ENCODE peak calls at places on chromosomes 1 and 21, in seven cellular contexts. One of them, this sample, is unnamed.

GRCh38 chr21:38171723-38172344 is 85.0 kb upstream of the KCNJ15 start:
- DNase-seq in heart right ventricle: no peak
- DNase-seq in CD4-positive, alpha-beta memory T cell: no peak
- DNase-seq in H1: peak; percentile 63
- DNase-seq in CD8-positive, alpha-beta memory T cell: no peak
- DNase-seq in OCI-LY7: no peak
- DNase-seq in adrenal gland: peak; percentile 25
- DNase-seq in this sample: no peak

GRCh38 chr1:165824269-165824643 is 3.2 kb upstream of the UCK2 start:
- DNase-seq in CD4-positive, alpha-beta memory T cell: no peak
- DNase-seq in H1: no peak
- DNase-seq in OCI-LY7: no peak
- DNase-seq in heart right ventricle: no peak
- DNase-seq in CD8-positive, alpha-beta memory T cell: no peak
- DNase-seq in adrenal gland: no peak
- DNase-seq in this sample: no peak

GRCh38 chr1:42646056-42646455 is 12.2 kb upstream of the PPIH start:
- DNase-seq in H1: no peak
- DNase-seq in heart right ventricle: no peak
- DNase-seq in OCI-LY7: no peak
- DNase-seq in CD4-positive, alpha-beta memory T cell: no peak
- DNase-seq in CD8-positive, alpha-beta memory T cell: no peak
- DNase-seq in adrenal gland: no peak
- DNase-seq in this sample: no peak

GRCh38 chr1:205004296-205004813 is 38.7 kb upstream of the CNTN2 start:
- DNase-seq in CD4-positive, alpha-beta memory T cell: no peak
- DNase-seq in OCI-LY7: no peak
- DNase-seq in CD8-positive, alpha-beta memory T cell: no peak
- DNase-seq in adrenal gland: no peak
- DNase-seq in H1: no peak
- DNase-seq in heart right ventricle: no peak
- DNase-seq in this sample: no peak

GRCh38 chr1:173113015-173113741 is 62.4 kb upstream of the TNFSF18 start:
- DNase-seq in heart right ventricle: no peak
- DNase-seq in OCI-LY7: no peak
- DNase-seq in CD8-positive, alpha-beta memory T cell: no peak
- DNase-seq in adrenal gland: no peak
- DNase-seq in H1: no peak
- DNase-seq in CD4-positive, alpha-beta memory T cell: no peak
- DNase-seq in this sample: no peak

GRCh38 chr1:235893840-235894239 is 27.1 kb upstream of the LYST start:
- DNase-seq in adrenal gland: no peak
- DNase-seq in CD8-positive, alpha-beta memory T cell: no peak
- DNase-seq in H1: no peak
- DNase-seq in heart right ventricle: no peak
- DNase-seq in CD4-positive, alpha-beta memory T cell: no peak
- DNase-seq in OCI-LY7: no peak
- DNase-seq in this sample: no peak

GRCh38 chr21:26820473-26820872 is 24.7 kb downstream of the ADAMTS1 start:
- DNase-seq in heart right ventricle: no peak
- DNase-seq in adrenal gland: no peak
- DNase-seq in H1: no peak
- DNase-seq in CD4-positive, alpha-beta memory T cell: no peak
- DNase-seq in CD8-positive, alpha-beta memory T cell: no peak
- DNase-seq in OCI-LY7: no peak
- DNase-seq in this sample: no peak

GRCh38 chr1:78044796-78045599 is 768 bp upstream of the GIPC2 start:
- DNase-seq in adrenal gland: peak; percentile 36
- DNase-seq in H1: no peak
- DNase-seq in CD4-positive, alpha-beta memory T cell: no peak
- DNase-seq in OCI-LY7: no peak
- DNase-seq in heart right ventricle: no peak
- DNase-seq in CD8-positive, alpha-beta memory T cell: no peak
- DNase-seq in this sample: no peak

GRCh38 chr1:183318433-183318832 is 99.7 kb downstream of the NMNAT2 start:
- DNase-seq in CD8-positive, alpha-beta memory T cell: no peak
- DNase-seq in adrenal gland: peak; percentile 83
- DNase-seq in CD4-positive, alpha-beta memory T cell: no peak
- DNase-seq in OCI-LY7: no peak
- DNase-seq in heart right ventricle: peak; percentile 86
- DNase-seq in H1: no peak
- DNase-seq in this sample: peak; percentile 89

GRCh38 chr21:35145626-35146236 is 96.6 kb upstream of the RUNX1 start:
- DNase-seq in adrenal gland: no peak
- DNase-seq in H1: no peak
- DNase-seq in heart right ventricle: no peak
- DNase-seq in OCI-LY7: no peak
- DNase-seq in CD8-positive, alpha-beta memory T cell: no peak
- DNase-seq in CD4-positive, alpha-beta memory T cell: no peak
- DNase-seq in this sample: peak; percentile 64

GRCh38 chr21:40615503-40616376 is 231.2 kb downstream of the DSCAM start:
- DNase-seq in heart right ventricle: no peak
- DNase-seq in H1: no peak
- DNase-seq in CD8-positive, alpha-beta memory T cell: no peak
- DNase-seq in CD4-positive, alpha-beta memory T cell: no peak
- DNase-seq in adrenal gland: no peak
- DNase-seq in OCI-LY7: no peak
- DNase-seq in this sample: no peak

GRCh38 chr1:27589841-27590426 is 14.0 kb downstream of the AHDC1 start:
- DNase-seq in CD8-positive, alpha-beta memory T cell: no peak
- DNase-seq in adrenal gland: peak; percentile 53
- DNase-seq in H1: no peak
- DNase-seq in heart right ventricle: no peak
- DNase-seq in OCI-LY7: no peak
- DNase-seq in CD4-positive, alpha-beta memory T cell: no peak
- DNase-seq in this sample: peak; percentile 85

GRCh38 chr1:222622765-222623164 is 4.9 kb downstream of the MIA3 start:
- DNase-seq in CD4-positive, alpha-beta memory T cell: no peak
- DNase-seq in OCI-LY7: no peak
- DNase-seq in adrenal gland: no peak
- DNase-seq in heart right ventricle: no peak
- DNase-seq in CD8-positive, alpha-beta memory T cell: no peak
- DNase-seq in H1: no peak
- DNase-seq in this sample: no peak

GRCh38 chr1:53731779-53732305 is 7.1 kb downstream of the GLIS1 start:
- DNase-seq in CD8-positive, alpha-beta memory T cell: no peak
- DNase-seq in OCI-LY7: no peak
- DNase-seq in CD4-positive, alpha-beta memory T cell: no peak
- DNase-seq in heart right ventricle: no peak
- DNase-seq in adrenal gland: no peak
- DNase-seq in H1: no peak
- DNase-seq in this sample: no peak

GRCh38 chr21:42574234-42575027 is 60.8 kb downstream of the SLC37A1 start:
- DNase-seq in CD8-positive, alpha-beta memory T cell: peak; percentile 17
- DNase-seq in CD4-positive, alpha-beta memory T cell: no peak
- DNase-seq in heart right ventricle: no peak
- DNase-seq in OCI-LY7: no peak
- DNase-seq in H1: no peak
- DNase-seq in adrenal gland: no peak
- DNase-seq in this sample: peak; percentile 55

GRCh38 chr1:54497338-54497737 is 50.7 kb upstream of the ACOT11 start:
- DNase-seq in CD4-positive, alpha-beta memory T cell: no peak
- DNase-seq in OCI-LY7: peak; percentile 47
- DNase-seq in adrenal gland: no peak
- DNase-seq in H1: no peak
- DNase-seq in heart right ventricle: no peak
- DNase-seq in CD8-positive, alpha-beta memory T cell: no peak
- DNase-seq in this sample: no peak

GRCh38 chr1:38489844-38490270 is 369.7 kb downstream of the RRAGC start:
- DNase-seq in CD8-positive, alpha-beta memory T cell: peak; percentile 50
- DNase-seq in H1: peak; percentile 98
- DNase-seq in OCI-LY7: peak; percentile 82
- DNase-seq in heart right ventricle: no peak
- DNase-seq in CD4-positive, alpha-beta memory T cell: peak; percentile 3
- DNase-seq in adrenal gland: peak; percentile 16
- DNase-seq in this sample: no peak

GRCh38 chr1:27562021-27562420 is 41.9 kb downstream of the AHDC1 start:
- DNase-seq in adrenal gland: no peak
- DNase-seq in CD4-positive, alpha-beta memory T cell: no peak
- DNase-seq in CD8-positive, alpha-beta memory T cell: no peak
- DNase-seq in OCI-LY7: no peak
- DNase-seq in H1: no peak
- DNase-seq in heart right ventricle: no peak
- DNase-seq in this sample: no peak

GRCh38 chr1:206589206-206589605 is 23.1 kb downstream of the EIF2D start:
- DNase-seq in heart right ventricle: peak; percentile 45
- DNase-seq in H1: no peak
- DNase-seq in CD8-positive, alpha-beta memory T cell: no peak
- DNase-seq in CD4-positive, alpha-beta memory T cell: no peak
- DNase-seq in OCI-LY7: no peak
- DNase-seq in adrenal gland: peak; percentile 91
- DNase-seq in this sample: peak; percentile 84

GRCh38 chr1:206587904-206588303 is 24.4 kb downstream of the EIF2D start:
- DNase-seq in heart right ventricle: no peak
- DNase-seq in CD8-positive, alpha-beta memory T cell: no peak
- DNase-seq in OCI-LY7: no peak
- DNase-seq in adrenal gland: no peak
- DNase-seq in CD4-positive, alpha-beta memory T cell: no peak
- DNase-seq in H1: no peak
- DNase-seq in this sample: no peak

GRCh38 chr1:206584265-206584648 is 28.0 kb downstream of the EIF2D start:
- DNase-seq in CD8-positive, alpha-beta memory T cell: no peak
- DNase-seq in H1: no peak
- DNase-seq in OCI-LY7: no peak
- DNase-seq in heart right ventricle: no peak
- DNase-seq in CD4-positive, alpha-beta memory T cell: no peak
- DNase-seq in adrenal gland: no peak
- DNase-seq in this sample: no peak

GRCh38 chr1:206588492-206588891 is 23.8 kb downstream of the EIF2D start:
- DNase-seq in heart right ventricle: no peak
- DNase-seq in CD8-positive, alpha-beta memory T cell: no peak
- DNase-seq in adrenal gland: no peak
- DNase-seq in CD4-positive, alpha-beta memory T cell: no peak
- DNase-seq in OCI-LY7: no peak
- DNase-seq in H1: no peak
- DNase-seq in this sample: no peak

GRCh38 chr1:206586501-206587445 is 25.5 kb downstream of the EIF2D start:
- DNase-seq in H1: no peak
- DNase-seq in OCI-LY7: no peak
- DNase-seq in adrenal gland: no peak
- DNase-seq in CD8-positive, alpha-beta memory T cell: no peak
- DNase-seq in heart right ventricle: no peak
- DNase-seq in CD4-positive, alpha-beta memory T cell: no peak
- DNase-seq in this sample: no peak
- H3K4me1 ChIP-seq in H1: no peaks in the 10 kb centered on the region
- H3K4me1 ChIP-seq in OCI-LY7: no peaks in the 10 kb centered on the region
- H3K4me1 ChIP-seq in adrenal gland: peaks cover 45% of the 10 kb centered on the region
- H3K4me1 ChIP-seq in CD8-positive, alpha-beta memory T cell: peaks cover 37% of the 10 kb centered on the region
- H3K4me1 ChIP-seq in heart right ventricle: peaks cover 8% of the 10 kb centered on the region
- H3K4me1 ChIP-seq in CD4-positive, alpha-beta memory T cell: peaks cover 65% of the 10 kb centered on the region
- H3K4me1 ChIP-seq in this sample: no peaks in the 10 kb centered on the region

GRCh38 chr1:224317383-224318045 is 12.5 kb downstream of the NVL start:
- DNase-seq in heart right ventricle: no peak
- DNase-seq in adrenal gland: no peak
- DNase-seq in H1: no peak
- DNase-seq in CD8-positive, alpha-beta memory T cell: no peak
- DNase-seq in OCI-LY7: no peak
- DNase-seq in CD4-positive, alpha-beta memory T cell: no peak
- DNase-seq in this sample: no peak
- H3K36me3 ChIP-seq in heart right ventricle: no peaks in the 10 kb centered on the region
- H3K36me3 ChIP-seq in adrenal gland: no peaks in the 10 kb centered on the region
- H3K36me3 ChIP-seq in H1: peaks cover 5% of the 10 kb centered on the region
- H3K36me3 ChIP-seq in CD8-positive, alpha-beta memory T cell: peaks cover 4% of the 10 kb centered on the region
- H3K36me3 ChIP-seq in OCI-LY7: peaks cover 76% of the 10 kb centered on the region
- H3K36me3 ChIP-seq in CD4-positive, alpha-beta memory T cell: peaks cover 16% of the 10 kb centered on the region
- H3K36me3 ChIP-seq in this sample: peaks cover 6% of the 10 kb centered on the region

DNA sequence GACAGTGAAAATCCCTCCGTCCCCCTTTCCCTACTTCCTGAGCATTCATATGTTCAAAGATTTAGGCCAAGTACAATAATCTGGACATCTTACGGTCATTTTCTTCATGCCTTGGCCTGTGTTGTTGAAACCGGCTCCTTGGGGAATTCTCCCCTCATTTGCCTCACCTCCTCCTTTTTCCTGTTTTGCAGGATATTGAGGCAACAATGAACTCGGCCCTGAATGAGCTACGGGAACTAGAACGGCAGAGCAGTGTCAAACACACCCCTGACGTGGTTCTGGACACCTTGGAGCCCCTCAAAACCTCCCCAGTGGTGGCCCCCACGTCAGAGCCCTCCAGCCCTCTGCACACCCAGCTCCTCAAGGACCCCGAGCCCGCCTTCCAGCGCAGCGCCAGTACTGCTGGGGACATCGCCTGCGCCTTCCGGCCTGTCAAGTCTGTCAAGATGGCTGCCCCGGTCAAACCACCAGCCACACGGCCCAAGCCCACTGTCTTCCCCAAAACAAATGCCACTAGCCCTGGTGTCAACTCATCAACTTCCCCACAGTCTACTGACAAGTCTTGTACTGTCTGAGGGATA is 9.3 kb upstream of the IKBKE start:
- DNase-seq in adrenal gland: no peak
- DNase-seq in CD8-positive, alpha-beta memory T cell: no peak
- DNase-seq in H1: no peak
- DNase-seq in heart right ventricle: peak; percentile 62
- DNase-seq in CD4-positive, alpha-beta memory T cell: no peak
- DNase-seq in OCI-LY7: no peak
- DNase-seq in this sample: no peak
- H3K27ac ChIP-seq in adrenal gland: no peak overlapping the region
- H3K27ac ChIP-seq in CD8-positive, alpha-beta memory T cell: no peak overlapping the region
- H3K27ac ChIP-seq in H1: no peak overlapping the region
- H3K27ac ChIP-seq in heart right ventricle: peak overlapping the region; percentile 69
- H3K27ac ChIP-seq in CD4-positive, alpha-beta memory T cell: no peak overlapping the region
- H3K27ac ChIP-seq in OCI-LY7: no peak overlapping the region
- H3K27ac ChIP-seq in this sample: peak overlapping the region; percentile 44

GRCh38 chr1:169111472-169111871 is 5.0 kb downstream of the ATP1B1 start:
- DNase-seq in CD4-positive, alpha-beta memory T cell: no peak
- DNase-seq in OCI-LY7: no peak
- DNase-seq in CD8-positive, alpha-beta memory T cell: no peak
- DNase-seq in H1: no peak
- DNase-seq in heart right ventricle: no peak
- DNase-seq in adrenal gland: no peak
- DNase-seq in this sample: no peak

GRCh38 chr1:169110691-169111447 is 4.4 kb downstream of the ATP1B1 start:
- DNase-seq in heart right ventricle: no peak
- DNase-seq in H1: no peak
- DNase-seq in OCI-LY7: no peak
- DNase-seq in adrenal gland: peak; percentile 36
- DNase-seq in CD4-positive, alpha-beta memory T cell: no peak
- DNase-seq in CD8-positive, alpha-beta memory T cell: no peak
- DNase-seq in this sample: no peak

GRCh38 chr1:169108897-169109560 is 2.5 kb downstream of the ATP1B1 start:
- DNase-seq in OCI-LY7: peak; percentile 77
- DNase-seq in H1: no peak
- DNase-seq in heart right ventricle: no peak
- DNase-seq in CD8-positive, alpha-beta memory T cell: no peak
- DNase-seq in CD4-positive, alpha-beta memory T cell: no peak
- DNase-seq in adrenal gland: peak; percentile 52
- DNase-seq in this sample: no peak

GRCh38 chr1:169109561-169110134 is 3.2 kb downstream of the ATP1B1 start:
- DNase-seq in H1: no peak
- DNase-seq in CD8-positive, alpha-beta memory T cell: no peak
- DNase-seq in CD4-positive, alpha-beta memory T cell: no peak
- DNase-seq in heart right ventricle: peak; percentile 77
- DNase-seq in OCI-LY7: peak; percentile 30
- DNase-seq in adrenal gland: peak; percentile 88
- DNase-seq in this sample: peak; percentile 56

DNA sequence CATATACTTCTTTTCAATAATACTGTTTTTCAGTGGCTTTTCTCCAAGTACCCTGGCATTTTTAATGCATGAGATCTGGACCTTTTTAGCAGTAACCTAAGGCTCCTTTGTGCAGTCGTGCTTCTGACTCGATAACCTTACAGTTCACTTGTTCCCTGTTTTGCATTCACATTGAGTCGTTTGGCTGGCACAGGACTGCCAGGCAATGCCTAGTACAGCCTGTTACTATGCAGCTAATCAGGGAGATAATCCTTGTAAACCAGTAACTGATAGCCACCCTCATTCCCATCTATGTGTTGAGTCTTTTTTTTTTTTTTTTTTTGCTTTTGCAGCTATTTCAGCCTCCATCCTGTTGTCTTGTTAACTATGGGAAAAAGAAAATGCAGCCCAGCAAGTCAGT is 3.8 kb downstream of the ATP1B1 start:
- DNase-seq in adrenal gland: no peak
- DNase-seq in CD8-positive, alpha-beta memory T cell: no peak
- DNase-seq in OCI-LY7: no peak
- DNase-seq in H1: no peak
- DNase-seq in heart right ventricle: no peak
- DNase-seq in CD4-positive, alpha-beta memory T cell: no peak
- DNase-seq in this sample: no peak
- H3K4me1 ChIP-seq in adrenal gland: peaks cover 72% of the 10 kb centered on the region
- H3K4me1 ChIP-seq in CD8-positive, alpha-beta memory T cell: peaks cover 25% of the 10 kb centered on the region
- H3K4me1 ChIP-seq in OCI-LY7: peaks cover 63% of the 10 kb centered on the region
- H3K4me1 ChIP-seq in H1: peaks cover 31% of the 10 kb centered on the region
- H3K4me1 ChIP-seq in heart right ventricle: peaks cover 37% of the 10 kb centered on the region
- H3K4me1 ChIP-seq in CD4-positive, alpha-beta memory T cell: peaks cover 23% of the 10 kb centered on the region
- H3K4me1 ChIP-seq in this sample: peaks cover 29% of the 10 kb centered on the region

This sample was measured in kidney.